ENCODE peak calls at places on chromosomes 12 and 14, in five cellular contexts. O is esophagus squamous epithelium; M is HEK293T; G is left ventricle myocardium inferior; V is CD4-positive, alpha-beta memory T cell. P is an unnamed sample.

GRCh38 chr12:71947645-71948105 is 9.0 kb downstream of the TPH2 start:
- DNase-seq in O (no peak), V (no peak), G (no peak), M (no peak), P (no peak)

GRCh38 chr12:132602578-132603239 is 7.7 kb downstream of the LRCOL1 start:
- DNase-seq in G (no peak), M (no peak), V (no peak), O (no peak), P (no peak)

GRCh38 chr12:51752490-51752889 is 96.0 kb downstream of the FIGNL2 start:
- DNase-seq in V (no peak), O (no peak), M (peak; percentile 60), G (peak; percentile 73), P (peak; percentile 64)

GRCh38 chr12:82486524-82487235 is 128.4 kb downstream of the METTL25 start:
- DNase-seq in M (no peak), G (no peak), V (no peak), O (no peak), P (no peak)

GRCh38 chr14:31059152-31059924 is 33.2 kb upstream of the STRN3 start:
- DNase-seq in G (peak; percentile 49), V (no peak), O (no peak), M (peak; percentile 12), P (peak; percentile 65)

GRCh38 chr12:105986779-105987686 is 151.7 kb downstream of the NUAK1 start:
- DNase-seq in V (no peak), G (no peak), M (no peak), O (no peak), P (no peak)

GRCh38 chr12:48446372-48446771 is 26.0 kb upstream of the ANP32D start:
- DNase-seq in V (no peak), G (no peak), O (no peak), M (no peak), P (peak; percentile 22)

GRCh38 chr12:12839003-12839395 is 25.9 kb downstream of the DDX47 start:
- DNase-seq in M (no peak), V (peak; percentile 22), G (no peak), O (no peak), P (no peak)

GRCh38 chr12:107159384-107159900 is 66.1 kb upstream of the CRY1 start:
- DNase-seq in G (no peak), M (no peak), O (no peak), V (no peak), P (no peak)

GRCh38 chr12:24378548-24379011 is 429.1 kb upstream of the SOX5 start:
- DNase-seq in V (no peak), G (no peak), O (no peak), M (peak; percentile 68), P (no peak)

GRCh38 chr12:3600039-3600720 is 109.2 kb downstream of the PRMT8 start:
- DNase-seq in M (peak; percentile 15), V (no peak), G (no peak), O (no peak), P (no peak)

GRCh38 chr12:92519284-92519683 is 183.5 kb upstream of the PLEKHG7 start:
- DNase-seq in O (no peak), V (no peak), G (no peak), M (no peak), P (no peak)

GRCh38 chr14:75476274-75476995 is 45.8 kb upstream of the BATF start:
- DNase-seq in M (no peak), V (no peak), G (no peak), O (no peak), P (no peak)

GRCh38 chr12:32877670-32878459 is 18.7 kb downstream of the PKP2 start:
- DNase-seq in V (no peak), G (peak; percentile 80), O (no peak), M (no peak), P (peak; percentile 82)

GRCh38 chr12:103046154-103046553 is 88.7 kb downstream of the ASCL1 start:
- DNase-seq in V (no peak), M (no peak), O (no peak), G (no peak), P (no peak)

GRCh38 chr14:76497550-76498484 is 121.9 kb downstream of the ESRRB start:
- DNase-seq in O (no peak), G (no peak), M (peak; percentile 51), V (no peak), P (no peak)

GRCh38 chr14:98906123-98906995 is 365.6 kb downstream of the BCL11B start:
- DNase-seq in G (no peak), M (no peak), O (no peak), V (no peak), P (no peak)

GRCh38 chr12:123050331-123050809 is 69.9 kb downstream of the ARL6IP4 start:
- DNase-seq in V (no peak), O (no peak), G (peak; percentile 52), M (no peak), P (peak; percentile 60)

GRCh38 chr12:121202407-121203355 is 7.2 kb upstream of the P2RX4 start:
- DNase-seq in G (no peak), V (no peak), M (no peak), O (no peak), P (no peak)

GRCh38 chr14:41201721-41202120 is 405.0 kb upstream of the LRFN5 start:
- DNase-seq in O (no peak), M (no peak), G (no peak), V (no peak), P (no peak)

GRCh38 chr14:91753501-91754128 is 21.7 kb upstream of the CATSPERB start:
- DNase-seq in M (peak; percentile 16), G (no peak), O (no peak), V (no peak), P (no peak)

GRCh38 chr14:86673523-86673969 is 1143.6 kb downstream of the FLRT2 start:
- DNase-seq in O (no peak), M (no peak), V (no peak), G (no peak), P (no peak)

GRCh38 chr14:69685716-69686115 is 74.3 kb downstream of the SUSD6 start:
- DNase-seq in V (no peak), O (no peak), M (no peak), G (peak; percentile 73), P (peak; percentile 72)

GRCh38 chr14:79136437-79137430 is 966.6 kb downstream of the NRXN3 start:
- DNase-seq in M (no peak), O (no peak), V (no peak), G (no peak), P (no peak)

GRCh38 chr14:56996721-56997399 is 186.6 kb upstream of the OTX2 start:
- DNase-seq in V (no peak), O (no peak), M (no peak), G (no peak), P (no peak)

GRCh38 chr14:50462111-50462510 is 65.4 kb upstream of the CDKL1 start:
- DNase-seq in O (no peak), M (no peak), V (no peak), G (no peak), P (no peak)

GRCh38 chr12:91222746-91223145 is 40.1 kb upstream of the DCN start:
- DNase-seq in O (no peak), M (no peak), V (no peak), G (no peak), P (no peak)

GRCh38 chr14:83706555-83706954 is 1823.4 kb upstream of the FLRT2 start:
- DNase-seq in M (no peak), G (no peak), V (no peak), O (no peak), P (no peak)

P was measured in heart left ventricle.